ENCODE peak calls at places on chromosomes 7 and 10, in seven cellular contexts. One of them, this sample, is unnamed.
A peak's percentile ranks its signal among the peaks of the same experiment; 100 is the strongest.

GRCh38 chr7:134126937-134127848 is at the start of gene LRGUK:
- DNase-seq in H1: peak; percentile 56
- DNase-seq in PC-3: peak; percentile 68
- DNase-seq in neural progenitor cell: peak; percentile 91
- DNase-seq in hepatocyte: peak; percentile 86
- DNase-seq in astrocyte: peak; percentile 60
- DNase-seq in fibroblast of lung: peak; percentile 78
- DNase-seq in this sample: peak; percentile 59

GRCh38 chr7:41705109-41705871 is 2.4 kb upstream of the INHBA start:
- DNase-seq in astrocyte: peak; percentile 85
- DNase-seq in PC-3: peak; percentile 94
- DNase-seq in H1: peak; percentile 92
- DNase-seq in neural progenitor cell: peak; percentile 93
- DNase-seq in hepatocyte: peak; percentile 95
- DNase-seq in fibroblast of lung: peak; percentile 90
- DNase-seq in this sample: peak; percentile 86

GRCh38 chr7:12747687-12748306 is 60.4 kb downstream of the ARL4A start:
- DNase-seq in hepatocyte: no peak
- DNase-seq in H1: no peak
- DNase-seq in astrocyte: no peak
- DNase-seq in fibroblast of lung: no peak
- DNase-seq in neural progenitor cell: no peak
- DNase-seq in PC-3: peak; percentile 77
- DNase-seq in this sample: peak; percentile 24

GRCh38 chr7:65475734-65476319 is 102.2 kb downstream of the ZNF92 start:
- DNase-seq in H1: peak; percentile 23
- DNase-seq in neural progenitor cell: no peak
- DNase-seq in fibroblast of lung: no peak
- DNase-seq in hepatocyte: no peak
- DNase-seq in astrocyte: peak; percentile 36
- DNase-seq in PC-3: peak; percentile 70
- DNase-seq in this sample: peak; percentile 58

GRCh38 chr10:103855424-103855823 is at the start of gene SH3PXD2A:
- DNase-seq in neural progenitor cell: peak; percentile 83
- DNase-seq in fibroblast of lung: peak; percentile 34
- DNase-seq in H1: no peak
- DNase-seq in astrocyte: no peak
- DNase-seq in PC-3: peak; percentile 38
- DNase-seq in hepatocyte: peak; percentile 83
- DNase-seq in this sample: no peak

GRCh38 chr10:184911-185310 is 49.7 kb downstream of the ZMYND11 start:
- DNase-seq in hepatocyte: no peak
- DNase-seq in PC-3: peak; percentile 9
- DNase-seq in neural progenitor cell: no peak
- DNase-seq in H1: no peak
- DNase-seq in fibroblast of lung: peak; percentile 33
- DNase-seq in astrocyte: peak; percentile 88
- DNase-seq in this sample: peak; percentile 42

GRCh38 chr10:102596506-102596971 is 47.7 kb upstream of the TRIM8 start:
- DNase-seq in astrocyte: peak; percentile 40
- DNase-seq in H1: no peak
- DNase-seq in neural progenitor cell: peak; percentile 85
- DNase-seq in PC-3: peak; percentile 68
- DNase-seq in hepatocyte: peak; percentile 83
- DNase-seq in fibroblast of lung: peak; percentile 54
- DNase-seq in this sample: peak; percentile 57

GRCh38 chr7:105932835-105933477 is 30.1 kb upstream of the CDHR3 start:
- DNase-seq in hepatocyte: no peak
- DNase-seq in PC-3: no peak
- DNase-seq in fibroblast of lung: peak; percentile 73
- DNase-seq in neural progenitor cell: peak; percentile 53
- DNase-seq in astrocyte: peak; percentile 72
- DNase-seq in H1: no peak
- DNase-seq in this sample: peak; percentile 45

GRCh38 chr7:673681-674453 is 52.6 kb upstream of the DNAAF5 start:
- DNase-seq in astrocyte: no peak
- DNase-seq in PC-3: no peak
- DNase-seq in neural progenitor cell: no peak
- DNase-seq in fibroblast of lung: no peak
- DNase-seq in hepatocyte: no peak
- DNase-seq in H1: no peak
- DNase-seq in this sample: no peak

GRCh38 chr7:120052884-120053382 is 220.0 kb upstream of the KCND2 start:
- DNase-seq in astrocyte: peak; percentile 95
- DNase-seq in H1: no peak
- DNase-seq in hepatocyte: peak; percentile 58
- DNase-seq in neural progenitor cell: no peak
- DNase-seq in PC-3: peak; percentile 63
- DNase-seq in fibroblast of lung: peak; percentile 100
- DNase-seq in this sample: peak; percentile 60

GRCh38 chr10:46307281-46308112 is 20.7 kb downstream of the ANTXRL start:
- DNase-seq in H1: no peak
- DNase-seq in PC-3: no peak
- DNase-seq in hepatocyte: no peak
- DNase-seq in fibroblast of lung: no peak
- DNase-seq in astrocyte: no peak
- DNase-seq in neural progenitor cell: no peak
- DNase-seq in this sample: no peak

GRCh38 chr7:120792091-120792860 is 65.7 kb downstream of the TSPAN12 start:
- DNase-seq in PC-3: peak; percentile 72
- DNase-seq in astrocyte: peak; percentile 39
- DNase-seq in hepatocyte: peak; percentile 86
- DNase-seq in neural progenitor cell: peak; percentile 86
- DNase-seq in fibroblast of lung: peak; percentile 72
- DNase-seq in H1: peak; percentile 67
- DNase-seq in this sample: peak; percentile 40

GRCh38 chr7:70597071-70597470 is 534.9 kb upstream of the GALNT17 start:
- DNase-seq in hepatocyte: no peak
- DNase-seq in astrocyte: no peak
- DNase-seq in neural progenitor cell: no peak
- DNase-seq in PC-3: no peak
- DNase-seq in fibroblast of lung: no peak
- DNase-seq in H1: no peak
- DNase-seq in this sample: peak; percentile 21

GRCh38 chr7:70598976-70599375 is 533.0 kb upstream of the GALNT17 start:
- DNase-seq in PC-3: no peak
- DNase-seq in fibroblast of lung: no peak
- DNase-seq in astrocyte: peak; percentile 43
- DNase-seq in neural progenitor cell: no peak
- DNase-seq in H1: no peak
- DNase-seq in hepatocyte: peak; percentile 77
- DNase-seq in this sample: peak; percentile 99

GRCh38 chr7:70599446-70600190 is 532.3 kb upstream of the GALNT17 start:
- DNase-seq in neural progenitor cell: no peak
- DNase-seq in H1: no peak
- DNase-seq in astrocyte: no peak
- DNase-seq in hepatocyte: no peak
- DNase-seq in PC-3: no peak
- DNase-seq in fibroblast of lung: no peak
- DNase-seq in this sample: peak; percentile 82

GRCh38 chr7:70596575-70596891 is 535.4 kb upstream of the GALNT17 start:
- DNase-seq in PC-3: no peak
- DNase-seq in neural progenitor cell: no peak
- DNase-seq in astrocyte: no peak
- DNase-seq in hepatocyte: no peak
- DNase-seq in fibroblast of lung: no peak
- DNase-seq in H1: no peak
- DNase-seq in this sample: no peak

DNA sequence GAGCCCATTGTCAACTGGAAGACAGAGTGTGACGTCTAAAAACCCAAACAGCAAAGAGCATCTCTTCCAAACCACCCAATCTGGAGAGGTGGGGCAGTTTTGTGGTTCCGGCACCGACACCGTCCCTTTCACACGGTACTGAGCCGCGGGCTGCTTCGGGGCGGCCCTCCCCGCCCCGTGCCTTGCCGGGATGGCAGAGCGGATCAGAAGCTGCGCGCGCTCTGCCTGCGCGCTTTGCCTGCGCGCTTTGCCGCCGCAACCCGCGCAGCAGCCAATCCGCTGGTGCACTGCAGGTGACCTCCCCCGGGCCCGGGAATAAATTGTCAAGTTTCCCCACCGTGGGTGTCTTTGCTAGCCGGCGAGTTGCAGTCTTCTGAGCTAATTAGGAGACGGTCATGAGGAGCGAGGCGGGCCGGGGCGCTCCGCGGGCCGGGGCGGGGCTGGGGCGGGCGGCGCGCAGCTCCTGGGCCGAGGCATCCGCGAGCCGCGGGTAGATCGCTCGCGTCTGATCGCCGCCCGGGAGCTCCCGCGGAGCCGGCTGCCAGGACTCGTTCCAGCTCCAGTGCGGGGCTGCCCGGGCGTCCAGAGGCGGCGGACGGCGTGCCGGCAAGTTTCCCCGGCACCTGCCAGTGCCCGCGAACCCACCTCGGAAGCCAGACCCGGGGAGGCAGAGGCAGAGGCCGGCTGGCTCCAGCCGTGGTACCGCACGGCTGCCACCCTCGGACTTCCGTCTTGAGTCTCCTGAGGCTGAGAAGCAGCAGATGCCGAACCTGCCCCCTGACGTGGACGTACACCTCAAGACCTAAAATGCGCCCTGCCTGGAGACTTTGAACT is 536.0 kb upstream of the GALNT17 start:
- DNase-seq in H1: no peak
- DNase-seq in hepatocyte: peak; percentile 36
- DNase-seq in astrocyte: no peak
- DNase-seq in neural progenitor cell: peak; percentile 80
- DNase-seq in fibroblast of lung: no peak
- DNase-seq in PC-3: no peak
- DNase-seq in this sample: peak; percentile 42
- TF ChIP-seq EZH2 in H1: peak; percentile 59
- TF ChIP-seq EZH2 in hepatocyte: no peak
- TF ChIP-seq EZH2 in astrocyte: peak; percentile 69
- TF ChIP-seq EZH2 in neural progenitor cell: peak; percentile 62
- TF ChIP-seq EZH2 in fibroblast of lung: no peak
- TF ChIP-seq EZH2 in PC-3: no peak
- TF ChIP-seq EZH2 in this sample: no peak

GRCh38 chr10:69801434-69802315 is at the start of gene COL13A1:
- DNase-seq in hepatocyte: peak; percentile 64
- DNase-seq in fibroblast of lung: peak; percentile 71
- DNase-seq in PC-3: peak; percentile 99
- DNase-seq in H1: peak; percentile 73
- DNase-seq in astrocyte: peak; percentile 68
- DNase-seq in neural progenitor cell: peak; percentile 93
- DNase-seq in this sample: peak; percentile 76
- TF ChIP-seq CTCF in hepatocyte: no peak
- TF ChIP-seq CTCF in fibroblast of lung: no peak
- TF ChIP-seq CTCF in PC-3: no peak
- TF ChIP-seq CTCF in H1: no peak
- TF ChIP-seq CTCF in astrocyte: no peak
- TF ChIP-seq CTCF in neural progenitor cell: no peak
- TF ChIP-seq CTCF in this sample: no peak

GRCh38 chr10:133202778-133203651 is 27.0 kb upstream of the UTF1 start:
- DNase-seq in hepatocyte: no peak
- DNase-seq in PC-3: no peak
- DNase-seq in H1: no peak
- DNase-seq in astrocyte: no peak
- DNase-seq in fibroblast of lung: no peak
- DNase-seq in neural progenitor cell: no peak
- DNase-seq in this sample: no peak
- TF ChIP-seq EZH2 in hepatocyte: no peak
- TF ChIP-seq EZH2 in PC-3: no peak
- TF ChIP-seq EZH2 in H1: no peak
- TF ChIP-seq EZH2 in astrocyte: no peak
- TF ChIP-seq EZH2 in fibroblast of lung: no peak
- TF ChIP-seq EZH2 in neural progenitor cell: no peak
- TF ChIP-seq EZH2 in this sample: no peak

GRCh38 chr10:111856631-111857030 is 326.9 kb downstream of the GPAM start:
- DNase-seq in H1: no peak
- DNase-seq in PC-3: peak; percentile 1
- DNase-seq in fibroblast of lung: no peak
- DNase-seq in astrocyte: no peak
- DNase-seq in hepatocyte: peak; percentile 11
- DNase-seq in neural progenitor cell: peak; percentile 27
- DNase-seq in this sample: no peak
- TF ChIP-seq CTCF in H1: peak; percentile 52
- TF ChIP-seq CTCF in PC-3: peak; percentile 37
- TF ChIP-seq CTCF in fibroblast of lung: no peak
- TF ChIP-seq CTCF in astrocyte: peak; percentile 28
- TF ChIP-seq CTCF in hepatocyte: peak; percentile 34
- TF ChIP-seq CTCF in neural progenitor cell: peak; percentile 52
- TF ChIP-seq CTCF in this sample: no peak

DNA sequence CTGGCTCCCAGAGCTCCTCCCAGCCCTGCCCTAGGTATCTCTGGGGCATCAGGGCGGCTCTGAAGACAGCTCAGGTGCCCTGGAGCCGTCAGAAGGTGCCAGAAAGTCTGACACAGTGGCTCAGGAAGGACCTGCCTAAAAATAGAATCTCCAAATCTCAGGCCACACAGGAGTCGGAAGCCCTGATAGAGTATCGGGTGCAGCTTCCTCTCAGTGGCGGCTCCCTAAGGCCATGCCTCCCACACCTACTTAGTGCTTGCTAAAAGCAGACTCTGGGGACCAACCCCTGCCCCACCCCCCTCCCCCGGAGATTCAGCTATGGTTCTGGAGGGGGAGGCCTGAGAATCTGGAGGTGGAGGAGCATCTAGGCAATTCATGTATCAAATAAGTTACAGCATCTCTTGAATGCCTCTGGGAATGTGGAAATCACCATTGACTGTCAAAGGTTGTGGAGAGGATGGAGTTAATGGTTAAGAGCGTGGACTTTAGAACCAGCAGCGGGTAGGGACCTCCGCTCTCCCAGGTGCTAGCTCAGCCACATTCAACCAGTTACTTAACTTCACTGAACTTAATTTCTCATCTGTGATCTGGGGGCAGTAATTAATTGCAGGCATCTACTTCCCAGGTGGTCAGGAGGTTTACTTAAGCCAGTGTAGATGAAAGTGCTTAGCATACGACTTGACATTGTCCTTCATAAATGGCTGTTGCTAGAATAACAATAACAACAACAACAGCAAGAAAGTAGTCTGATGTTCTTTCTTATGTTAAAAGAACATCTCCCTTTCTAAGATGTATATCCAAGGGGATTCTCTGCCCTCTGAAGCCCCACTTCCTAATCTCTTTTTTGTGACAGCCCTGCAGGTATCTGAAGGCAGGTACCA is 38.6 kb upstream of the MXI1 start:
- DNase-seq in PC-3: no peak
- DNase-seq in astrocyte: no peak
- DNase-seq in H1: peak; percentile 47
- DNase-seq in fibroblast of lung: no peak
- DNase-seq in hepatocyte: peak; percentile 53
- DNase-seq in neural progenitor cell: no peak
- DNase-seq in this sample: no peak
- TF ChIP-seq EZH2 in PC-3: no peak
- TF ChIP-seq EZH2 in astrocyte: no peak
- TF ChIP-seq EZH2 in H1: peak; percentile 53
- TF ChIP-seq EZH2 in fibroblast of lung: no peak
- TF ChIP-seq EZH2 in hepatocyte: no peak
- TF ChIP-seq EZH2 in neural progenitor cell: peak; percentile 57
- TF ChIP-seq EZH2 in this sample: no peak